ENCODE peak calls at places on chromosomes 5 and 9, in seven cellular contexts. Z, C, F, V, B, K and E are unnamed samples.
A peak's percentile ranks its signal among the peaks of the same experiment; 100 is the strongest.

GRCh38 chr9:129321511-129322021 is 143.5 kb upstream of the IER5L start:
- DNase-seq in Z (no peak), C (no peak), F (no peak), V (no peak), B (peak; percentile 38), K (peak; percentile 53), E (peak; percentile 42)

GRCh38 chr5:32714836-32715235 is 3.7 kb downstream of the NPR3 start:
- DNase-seq in Z (no peak), C (peak; percentile 69), F (no peak), V (no peak), B (no peak), K (no peak), E (no peak)

GRCh38 chr5:56594821-56595220 is 220.5 kb upstream of the MAP3K1 start:
- DNase-seq in Z (no peak), C (no peak), F (no peak), V (no peak), B (no peak), K (no peak), E (no peak)

GRCh38 chr9:137198051-137198747 is 2.3 kb downstream of the TPRN start:
- DNase-seq in Z (no peak), C (no peak), F (no peak), V (no peak), B (no peak), K (no peak), E (no peak)

GRCh38 chr5:169945831-169946261 is 34.4 kb downstream of the INSYN2B start:
- DNase-seq in Z (no peak), C (peak; percentile 96), F (no peak), V (peak; percentile 38), B (peak; percentile 55), K (no peak), E (peak; percentile 51)

GRCh38 chr5:151070449-151070848 is 10.4 kb downstream of the TNIP1 start:
- DNase-seq in Z (no peak), C (no peak), F (no peak), V (no peak), B (no peak), K (no peak), E (no peak)

GRCh38 chr9:18478517-18479361 is 4.8 kb downstream of the ADAMTSL1 start:
- DNase-seq in Z (no peak), C (no peak), F (no peak), V (no peak), B (no peak), K (no peak), E (no peak)

GRCh38 chr9:124013263-124014211 is 2.0 kb downstream of the LHX2 start:
- DNase-seq in Z (no peak), C (peak; percentile 85), F (no peak), V (no peak), B (no peak), K (peak; percentile 51), E (no peak)

GRCh38 chr9:128903871-128904371 is 16.9 kb upstream of the PHYHD1 start:
- DNase-seq in Z (no peak), C (peak; percentile 50), F (no peak), V (no peak), B (no peak), K (no peak), E (no peak)

GRCh38 chr9:129576546-129577543 is 44.1 kb downstream of the C9orf50 start:
- DNase-seq in Z (no peak), C (peak; percentile 85), F (no peak), V (no peak), B (no peak), K (no peak), E (no peak)

GRCh38 chr9:132670359-132670815 is at the start of gene GTF3C4:
- DNase-seq in Z (peak; percentile 79), C (peak; percentile 96), F (no peak), V (peak; percentile 71), B (peak; percentile 88), K (peak; percentile 95), E (peak; percentile 93)

GRCh38 chr9:128102861-128103588 is 24.5 kb downstream of the PTGES2 start:
- DNase-seq in Z (no peak), C (peak; percentile 57), F (peak; percentile 94), V (no peak), B (peak; percentile 71), K (no peak), E (no peak)

GRCh38 chr9:130073373-130073772 is 19.7 kb downstream of the GPR107 start:
- DNase-seq in Z (no peak), C (peak; percentile 62), F (peak; percentile 21), V (no peak), B (no peak), K (no peak), E (no peak)

GRCh38 chr5:87210076-87210475 is 57.6 kb upstream of the RASA1 start:
- DNase-seq in Z (no peak), C (peak; percentile 9), F (no peak), V (no peak), B (no peak), K (no peak), E (no peak)

GRCh38 chr5:59042201-59042600 is 459.3 kb downstream of the RAB3C start:
- DNase-seq in Z (no peak), C (peak; percentile 87), F (no peak), V (no peak), B (no peak), K (no peak), E (no peak)

GRCh38 chr5:132054697-132055440 is 5.6 kb upstream of the IL3 start:
- DNase-seq in Z (no peak), C (peak; percentile 62), F (no peak), V (no peak), B (no peak), K (peak; percentile 59), E (peak; percentile 19)

GRCh38 chr5:85182344-85182743 is 797.7 kb upstream of the EDIL3 start:
- DNase-seq in Z (no peak), C (no peak), F (no peak), V (no peak), B (no peak), K (no peak), E (no peak)

GRCh38 chr5:180161420-180162303 is 47.3 kb downstream of the RASGEF1C start:
- DNase-seq in Z (no peak), C (peak; percentile 61), F (peak; percentile 31), V (peak; percentile 49), B (no peak), K (no peak), E (peak; percentile 40)

GRCh38 chr9:80074439-80074838 is 502.7 kb downstream of the TLE4 start:
- DNase-seq in Z (no peak), C (no peak), F (no peak), V (no peak), B (peak; percentile 15), K (no peak), E (no peak)

GRCh38 chr9:137610944-137611343 is 5.5 kb downstream of the ARRDC1 start:
- DNase-seq in Z (no peak), C (peak; percentile 53), F (no peak), V (no peak), B (no peak), K (no peak), E (no peak)

GRCh38 chr9:37382161-37382981 is 40.1 kb upstream of the GRHPR start:
- DNase-seq in Z (no peak), C (no peak), F (no peak), V (no peak), B (no peak), K (no peak), E (no peak)

GRCh38 chr9:131203438-131204219 is 72.7 kb downstream of the FAM78A start:
- DNase-seq in Z (no peak), C (no peak), F (peak; percentile 3), V (peak; percentile 74), B (no peak), K (no peak), E (no peak)

GRCh38 chr9:91100878-91101450 is 260.8 kb downstream of the AUH start:
- DNase-seq in Z (no peak), C (no peak), F (peak; percentile 65), V (no peak), B (peak; percentile 47), K (no peak), E (no peak)

GRCh38 chr9:33737811-33738606 is 57.4 kb upstream of the PRSS3 start:
- DNase-seq in Z (no peak), C (peak; percentile 56), F (peak; percentile 56), V (peak; percentile 54), B (no peak), K (no peak), E (peak; percentile 75)